ENCODE peak calls at places on chromosomes 6 and 20, in seven cellular contexts. One of them, this sample, is unnamed.

GRCh38 chr6:167136376-167136775 is 13.5 kb downstream of the CCR6 start:
- DNase-seq in A549: no peak
- DNase-seq in psoas muscle: no peak
- DNase-seq in neural progenitor cell: no peak
- DNase-seq in BE2C: no peak
- DNase-seq in HL-60: no peak
- DNase-seq in fibroblast of mammary gland: no peak
- DNase-seq in this sample: no peak

GRCh38 chr20:5486377-5487054 is 169.8 kb upstream of the PROKR2 start:
- DNase-seq in A549: no peak
- DNase-seq in BE2C: no peak
- DNase-seq in neural progenitor cell: no peak
- DNase-seq in HL-60: no peak
- DNase-seq in fibroblast of mammary gland: no peak
- DNase-seq in psoas muscle: no peak
- DNase-seq in this sample: no peak

GRCh38 chr6:146410851-146411595 is 132.6 kb upstream of the RAB32 start:
- DNase-seq in BE2C: no peak
- DNase-seq in HL-60: no peak
- DNase-seq in A549: no peak
- DNase-seq in psoas muscle: no peak
- DNase-seq in fibroblast of mammary gland: no peak
- DNase-seq in neural progenitor cell: no peak
- DNase-seq in this sample: no peak

GRCh38 chr20:58408603-58409246 is 19.7 kb downstream of the VAPB start:
- DNase-seq in BE2C: no peak
- DNase-seq in A549: no peak
- DNase-seq in psoas muscle: no peak
- DNase-seq in neural progenitor cell: no peak
- DNase-seq in fibroblast of mammary gland: peak
- DNase-seq in HL-60: no peak
- DNase-seq in this sample: no peak

GRCh38 chr20:52429029-52429428 is 237.4 kb upstream of the ZFP64 start:
- DNase-seq in psoas muscle: no peak
- DNase-seq in BE2C: no peak
- DNase-seq in fibroblast of mammary gland: no peak
- DNase-seq in A549: no peak
- DNase-seq in neural progenitor cell: no peak
- DNase-seq in HL-60: no peak
- DNase-seq in this sample: no peak

GRCh38 chr20:55693646-55694045 is 311.7 kb downstream of the CBLN4 start:
- DNase-seq in A549: no peak
- DNase-seq in fibroblast of mammary gland: no peak
- DNase-seq in psoas muscle: no peak
- DNase-seq in HL-60: no peak
- DNase-seq in BE2C: no peak
- DNase-seq in neural progenitor cell: no peak
- DNase-seq in this sample: no peak

GRCh38 chr20:57685134-57685851 is 24.5 kb downstream of the PMEPA1 start:
- DNase-seq in fibroblast of mammary gland: no peak
- DNase-seq in BE2C: no peak
- DNase-seq in neural progenitor cell: no peak
- DNase-seq in HL-60: no peak
- DNase-seq in psoas muscle: no peak
- DNase-seq in A549: no peak
- DNase-seq in this sample: no peak

GRCh38 chr20:40663991-40664880 is 24.8 kb downstream of the MAFB start:
- DNase-seq in BE2C: no peak
- DNase-seq in A549: no peak
- DNase-seq in psoas muscle: no peak
- DNase-seq in fibroblast of mammary gland: no peak
- DNase-seq in neural progenitor cell: no peak
- DNase-seq in HL-60: no peak
- DNase-seq in this sample: no peak

GRCh38 chr20:9270831-9271230 is 201.9 kb downstream of the PLCB4 start:
- DNase-seq in A549: peak
- DNase-seq in HL-60: no peak
- DNase-seq in psoas muscle: no peak
- DNase-seq in neural progenitor cell: no peak
- DNase-seq in BE2C: no peak
- DNase-seq in fibroblast of mammary gland: peak
- DNase-seq in this sample: no peak

GRCh38 chr20:48818481-48818987 is 9.3 kb downstream of the PREX1 start:
- DNase-seq in BE2C: no peak
- DNase-seq in fibroblast of mammary gland: no peak
- DNase-seq in HL-60: no peak
- DNase-seq in neural progenitor cell: no peak
- DNase-seq in psoas muscle: no peak
- DNase-seq in A549: no peak
- DNase-seq in this sample: no peak

DNA sequence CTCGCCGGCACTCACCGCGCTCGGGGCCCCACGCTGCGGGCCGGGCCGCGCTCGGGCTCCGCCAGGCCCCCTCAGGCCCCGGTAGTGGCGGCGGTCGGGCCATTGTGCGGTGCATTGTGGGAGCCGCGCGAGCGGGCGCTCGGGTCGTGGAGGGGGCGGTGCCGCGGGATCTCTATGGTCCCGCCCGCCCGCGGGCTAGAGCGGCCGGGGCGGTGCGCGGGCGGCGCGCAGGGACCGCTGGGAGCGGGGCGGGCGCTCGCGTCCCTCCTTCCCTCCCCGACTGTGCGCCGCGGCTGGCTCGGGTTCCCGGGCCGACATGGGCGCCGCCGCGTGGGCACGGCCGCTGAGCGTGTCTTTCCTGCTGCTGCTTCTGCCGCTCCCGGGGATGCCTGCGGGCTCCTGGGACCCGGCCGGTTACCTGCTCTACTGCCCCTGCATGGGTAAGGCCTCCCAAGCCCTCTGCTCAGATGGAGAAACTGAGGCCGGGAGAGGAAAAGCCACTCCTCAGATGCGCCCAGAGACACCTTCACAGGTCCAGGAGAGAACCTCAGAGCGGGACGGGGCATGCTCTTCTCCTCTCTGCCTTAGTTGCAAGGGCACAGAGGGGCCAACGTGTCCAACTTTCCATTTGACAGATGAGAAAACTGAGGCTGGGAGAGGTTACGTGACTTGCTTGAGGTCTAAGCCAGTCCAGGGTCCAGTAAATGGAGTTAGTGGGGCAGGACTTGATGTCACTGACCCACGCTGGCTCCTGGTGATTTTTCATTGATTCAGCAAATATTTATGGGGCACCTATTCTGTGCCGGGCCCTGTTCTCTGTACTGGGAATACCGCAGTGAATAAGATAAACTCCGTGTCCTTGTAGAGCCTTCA is at the start of the genes PLAGL2 and POFUT1:
- DNase-seq in A549: peak
- DNase-seq in BE2C: peak
- DNase-seq in HL-60: peak
- DNase-seq in fibroblast of mammary gland: peak
- DNase-seq in psoas muscle: peak
- DNase-seq in neural progenitor cell: peak
- DNase-seq in this sample: peak
- TF ChIP-seq CTCF in A549: peak
- TF ChIP-seq CTCF in BE2C: no peak
- TF ChIP-seq CTCF in HL-60: no peak
- TF ChIP-seq CTCF in fibroblast of mammary gland: no peak
- TF ChIP-seq CTCF in psoas muscle: no peak
- TF ChIP-seq CTCF in neural progenitor cell: peak
- TF ChIP-seq CTCF in this sample: no peak

GRCh38 chr20:13458860-13459451 is 179.8 kb downstream of the TASP1 start:
- DNase-seq in psoas muscle: no peak
- DNase-seq in neural progenitor cell: peak
- DNase-seq in A549: peak
- DNase-seq in HL-60: peak
- DNase-seq in BE2C: peak
- DNase-seq in fibroblast of mammary gland: peak
- DNase-seq in this sample: no peak
- TF ChIP-seq CTCF in psoas muscle: peak
- TF ChIP-seq CTCF in neural progenitor cell: peak
- TF ChIP-seq CTCF in A549: peak
- TF ChIP-seq CTCF in HL-60: peak
- TF ChIP-seq CTCF in BE2C: peak
- TF ChIP-seq CTCF in fibroblast of mammary gland: peak
- TF ChIP-seq CTCF in this sample: peak

DNA sequence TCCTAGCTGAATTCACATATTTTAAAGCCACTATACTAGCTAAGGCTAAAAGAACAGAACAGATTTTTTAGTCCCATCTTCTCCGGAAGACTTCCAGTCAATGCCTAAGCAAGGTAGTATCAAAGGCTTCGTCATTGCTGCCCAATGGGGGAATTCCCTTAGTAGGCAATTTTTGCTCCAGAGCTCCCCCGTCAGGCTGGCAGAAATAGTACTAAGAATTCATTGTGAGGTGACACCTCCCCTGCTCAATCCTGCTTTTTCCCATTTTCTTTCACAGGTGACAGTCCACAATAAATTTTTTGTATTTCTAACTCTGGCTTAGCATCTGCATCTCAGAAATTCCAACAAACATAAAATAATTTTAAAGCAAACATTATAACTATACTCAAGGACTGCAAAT is 52.8 kb upstream of the SRSF6 start:
- DNase-seq in BE2C: no peak
- DNase-seq in psoas muscle: no peak
- DNase-seq in neural progenitor cell: peak
- DNase-seq in A549: peak
- DNase-seq in fibroblast of mammary gland: peak
- DNase-seq in HL-60: peak
- DNase-seq in this sample: no peak
- TF ChIP-seq CTCF in BE2C: peak
- TF ChIP-seq CTCF in psoas muscle: no peak
- TF ChIP-seq CTCF in neural progenitor cell: peak
- TF ChIP-seq CTCF in A549: no peak
- TF ChIP-seq CTCF in fibroblast of mammary gland: peak
- TF ChIP-seq CTCF in HL-60: no peak
- TF ChIP-seq CTCF in this sample: no peak

GRCh38 chr6:32968770-32969684 is 633 bp downstream of the BRD2 start:
- DNase-seq in neural progenitor cell: peak
- DNase-seq in HL-60: peak
- DNase-seq in psoas muscle: peak
- DNase-seq in A549: peak
- DNase-seq in BE2C: peak
- DNase-seq in fibroblast of mammary gland: peak
- DNase-seq in this sample: no peak

GRCh38 chr6:32971245-32971580 is 2.8 kb downstream of the BRD2 start:
- DNase-seq in psoas muscle: no peak
- DNase-seq in HL-60: no peak
- DNase-seq in BE2C: no peak
- DNase-seq in fibroblast of mammary gland: no peak
- DNase-seq in A549: no peak
- DNase-seq in neural progenitor cell: no peak
- DNase-seq in this sample: no peak

GRCh38 chr6:32970413-32971244 is 2.2 kb downstream of the BRD2 start:
- DNase-seq in A549: peak
- DNase-seq in HL-60: peak
- DNase-seq in BE2C: peak
- DNase-seq in neural progenitor cell: peak
- DNase-seq in psoas muscle: peak
- DNase-seq in fibroblast of mammary gland: peak
- DNase-seq in this sample: peak

GRCh38 chr6:32968093-32968769 is at the start of gene BRD2:
- DNase-seq in A549: peak
- DNase-seq in neural progenitor cell: peak
- DNase-seq in BE2C: peak
- DNase-seq in fibroblast of mammary gland: peak
- DNase-seq in HL-60: peak
- DNase-seq in psoas muscle: peak
- DNase-seq in this sample: peak

GRCh38 chr6:32969685-32970412 is 1.5 kb downstream of the BRD2 start:
- DNase-seq in psoas muscle: peak
- DNase-seq in fibroblast of mammary gland: peak
- DNase-seq in A549: peak
- DNase-seq in BE2C: peak
- DNase-seq in neural progenitor cell: peak
- DNase-seq in HL-60: peak
- DNase-seq in this sample: peak
- TF ChIP-seq CTCF in psoas muscle: peak
- TF ChIP-seq CTCF in fibroblast of mammary gland: peak
- TF ChIP-seq CTCF in A549: no peak
- TF ChIP-seq CTCF in BE2C: peak
- TF ChIP-seq CTCF in neural progenitor cell: peak
- TF ChIP-seq CTCF in HL-60: no peak
- TF ChIP-seq CTCF in this sample: peak

GRCh38 chr6:21305827-21306469 is 287.6 kb upstream of the SOX4 start:
- DNase-seq in fibroblast of mammary gland: peak
- DNase-seq in neural progenitor cell: no peak
- DNase-seq in A549: peak
- DNase-seq in BE2C: no peak
- DNase-seq in psoas muscle: no peak
- DNase-seq in HL-60: peak
- DNase-seq in this sample: no peak
- TF ChIP-seq CTCF in fibroblast of mammary gland: peak
- TF ChIP-seq CTCF in neural progenitor cell: no peak
- TF ChIP-seq CTCF in A549: no peak
- TF ChIP-seq CTCF in BE2C: peak
- TF ChIP-seq CTCF in psoas muscle: no peak
- TF ChIP-seq CTCF in HL-60: no peak
- TF ChIP-seq CTCF in this sample: no peak

GRCh38 chr20:34583524-34583923 is 25.0 kb downstream of the MAP1LC3A start:
- DNase-seq in psoas muscle: no peak
- DNase-seq in A549: no peak
- DNase-seq in HL-60: no peak
- DNase-seq in BE2C: no peak
- DNase-seq in fibroblast of mammary gland: no peak
- DNase-seq in neural progenitor cell: no peak
- DNase-seq in this sample: no peak
- TF ChIP-seq CTCF in psoas muscle: no peak
- TF ChIP-seq CTCF in A549: no peak
- TF ChIP-seq CTCF in HL-60: no peak
- TF ChIP-seq CTCF in BE2C: no peak
- TF ChIP-seq CTCF in fibroblast of mammary gland: no peak
- TF ChIP-seq CTCF in neural progenitor cell: no peak
- TF ChIP-seq CTCF in this sample: no peak

DNA sequence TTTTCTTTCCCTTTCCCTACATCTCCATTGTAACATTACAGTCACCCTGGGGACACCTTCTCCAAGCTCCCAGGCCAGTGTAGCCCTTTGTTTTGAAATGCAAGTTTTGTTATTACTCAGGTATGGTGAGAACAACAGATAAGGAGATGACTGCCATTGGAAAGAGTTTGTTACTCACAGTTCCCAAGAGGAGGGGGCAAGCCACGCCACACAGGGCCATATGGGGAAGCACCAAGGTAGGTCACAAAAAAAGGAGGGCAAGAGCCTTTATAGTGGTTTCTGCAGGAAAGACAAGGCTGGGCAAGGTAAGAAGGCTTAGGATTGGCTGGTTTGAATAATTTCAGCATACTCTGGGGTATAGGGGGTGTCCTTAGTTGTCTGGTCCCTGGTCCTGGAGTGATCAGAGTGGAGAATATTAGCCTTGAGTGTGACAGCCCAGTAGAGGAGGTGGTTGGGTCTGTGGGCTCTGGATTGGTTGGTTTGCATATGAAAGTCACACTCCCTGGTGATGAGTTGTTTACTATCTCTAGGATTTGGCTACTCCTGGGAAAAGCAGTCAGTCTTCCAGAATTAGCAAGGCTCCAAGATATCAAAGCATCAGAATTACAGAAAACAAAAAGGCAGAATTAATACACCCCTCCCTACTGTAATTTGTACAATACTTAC is 33.1 kb upstream of the SMLR1 start:
- DNase-seq in BE2C: no peak
- DNase-seq in fibroblast of mammary gland: no peak
- DNase-seq in psoas muscle: no peak
- DNase-seq in neural progenitor cell: no peak
- DNase-seq in A549: no peak
- DNase-seq in HL-60: no peak
- DNase-seq in this sample: no peak
- TF ChIP-seq CTCF in BE2C: no peak
- TF ChIP-seq CTCF in fibroblast of mammary gland: no peak
- TF ChIP-seq CTCF in psoas muscle: no peak
- TF ChIP-seq CTCF in neural progenitor cell: no peak
- TF ChIP-seq CTCF in A549: no peak
- TF ChIP-seq CTCF in HL-60: no peak
- TF ChIP-seq CTCF in this sample: no peak

This sample was measured in suprapubic skin.